ENCODE peak calls at places on chromosomes 11 and 22, in six cellular contexts. One of them, this sample, is unnamed.

GRCh38 chr11:78715639-78716311 is 141.1 kb upstream of the NARS2 start:
- DNase-seq in effector memory CD4-positive, alpha-beta T cell: no peak
- DNase-seq in kidney epithelial cell: peak; percentile 89
- DNase-seq in tibial artery: peak; percentile 73
- DNase-seq in brain microvascular endothelial cell: peak; percentile 63
- DNase-seq in heart left ventricle: no peak
- DNase-seq in this sample: no peak

GRCh38 chr22:41963453-41964105 is 5.7 kb upstream of the SEPTIN3 start:
- DNase-seq in effector memory CD4-positive, alpha-beta T cell: no peak
- DNase-seq in kidney epithelial cell: no peak
- DNase-seq in tibial artery: no peak
- DNase-seq in brain microvascular endothelial cell: no peak
- DNase-seq in heart left ventricle: no peak
- DNase-seq in this sample: no peak

GRCh38 chr22:27883656-27884350 is 35.3 kb downstream of the PITPNB start:
- DNase-seq in effector memory CD4-positive, alpha-beta T cell: no peak
- DNase-seq in kidney epithelial cell: no peak
- DNase-seq in tibial artery: no peak
- DNase-seq in brain microvascular endothelial cell: no peak
- DNase-seq in heart left ventricle: no peak
- DNase-seq in this sample: no peak

GRCh38 chr11:128196235-128196634 is 391.1 kb downstream of the ETS1 start:
- DNase-seq in effector memory CD4-positive, alpha-beta T cell: no peak
- DNase-seq in kidney epithelial cell: no peak
- DNase-seq in tibial artery: no peak
- DNase-seq in brain microvascular endothelial cell: no peak
- DNase-seq in heart left ventricle: no peak
- DNase-seq in this sample: no peak

GRCh38 chr22:40200795-40201194 is 23.1 kb downstream of the TNRC6B start:
- DNase-seq in effector memory CD4-positive, alpha-beta T cell: no peak
- DNase-seq in kidney epithelial cell: no peak
- DNase-seq in tibial artery: no peak
- DNase-seq in brain microvascular endothelial cell: no peak
- DNase-seq in heart left ventricle: no peak
- DNase-seq in this sample: no peak

GRCh38 chr22:42330953-42331525 is 60.6 kb upstream of the TCF20 start:
- DNase-seq in effector memory CD4-positive, alpha-beta T cell: no peak
- DNase-seq in kidney epithelial cell: no peak
- DNase-seq in tibial artery: no peak
- DNase-seq in brain microvascular endothelial cell: no peak
- DNase-seq in heart left ventricle: no peak
- DNase-seq in this sample: no peak

GRCh38 chr11:2716376-2717095 is 16.7 kb upstream of the KCNQ1OT1 start:
- DNase-seq in effector memory CD4-positive, alpha-beta T cell: no peak
- DNase-seq in kidney epithelial cell: no peak
- DNase-seq in tibial artery: no peak
- DNase-seq in brain microvascular endothelial cell: no peak
- DNase-seq in heart left ventricle: no peak
- DNase-seq in this sample: no peak

GRCh38 chr11:112279901-112280267 is 19.2 kb upstream of the PLET1 start:
- DNase-seq in effector memory CD4-positive, alpha-beta T cell: peak; percentile 53
- DNase-seq in kidney epithelial cell: no peak
- DNase-seq in tibial artery: no peak
- DNase-seq in brain microvascular endothelial cell: peak; percentile 26
- DNase-seq in heart left ventricle: peak; percentile 70
- DNase-seq in this sample: peak; percentile 64

GRCh38 chr11:127925430-127925829 is 661.9 kb downstream of the ETS1 start:
- DNase-seq in effector memory CD4-positive, alpha-beta T cell: no peak
- DNase-seq in kidney epithelial cell: peak; percentile 48
- DNase-seq in tibial artery: no peak
- DNase-seq in brain microvascular endothelial cell: peak; percentile 62
- DNase-seq in heart left ventricle: no peak
- DNase-seq in this sample: no peak

GRCh38 chr22:21937821-21938070 is 14.9 kb downstream of the PPM1F start:
- DNase-seq in effector memory CD4-positive, alpha-beta T cell: no peak
- DNase-seq in kidney epithelial cell: no peak
- DNase-seq in tibial artery: no peak
- DNase-seq in brain microvascular endothelial cell: no peak
- DNase-seq in heart left ventricle: no peak
- DNase-seq in this sample: peak; percentile 77
- H3K4me3 ChIP-seq in effector memory CD4-positive, alpha-beta T cell: no peak overlapping the region
- H3K4me3 ChIP-seq in kidney epithelial cell: no peak overlapping the region
- H3K4me3 ChIP-seq in tibial artery: peak overlapping the region; percentile 60
- H3K4me3 ChIP-seq in brain microvascular endothelial cell: peak overlapping the region; percentile 65
- H3K4me3 ChIP-seq in heart left ventricle: no peak overlapping the region
- H3K4me3 ChIP-seq in this sample: peak overlapping the region; percentile 63

DNA sequence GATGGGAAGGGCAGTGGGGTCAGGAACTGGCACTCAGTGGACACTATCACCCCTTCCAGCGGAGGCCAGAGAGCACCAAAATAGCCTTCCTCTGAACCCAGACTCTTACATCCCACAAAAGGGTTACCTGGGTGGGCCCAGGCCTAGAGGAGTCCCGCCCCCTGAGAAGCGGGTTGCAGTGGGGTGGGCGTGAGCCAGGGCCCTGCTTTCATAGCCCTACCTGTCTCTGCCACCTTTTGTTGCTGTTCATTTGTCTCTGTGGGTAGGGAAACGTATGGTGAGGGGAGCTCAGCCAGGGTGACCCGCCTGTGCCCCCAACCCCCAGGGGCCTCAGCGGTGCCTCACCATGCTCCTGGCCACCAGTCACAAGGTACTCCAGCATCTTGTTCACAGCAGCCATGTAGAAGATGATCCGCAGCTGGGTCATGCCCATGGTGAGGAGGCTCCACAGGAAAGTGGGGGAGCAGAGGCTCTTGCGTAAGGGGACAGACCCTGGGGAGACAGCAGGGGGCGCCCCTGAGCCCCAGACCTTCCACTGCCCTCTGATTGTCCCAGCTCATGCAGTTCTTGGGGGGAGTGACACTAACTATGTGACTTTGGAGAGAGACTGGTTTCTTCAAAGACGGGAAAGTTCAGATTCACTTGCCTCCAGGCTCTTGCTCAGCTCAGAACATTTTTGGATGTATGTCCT is 24.0 kb downstream of the SLC43A1 start:
- DNase-seq in effector memory CD4-positive, alpha-beta T cell: no peak
- DNase-seq in kidney epithelial cell: no peak
- DNase-seq in tibial artery: no peak
- DNase-seq in brain microvascular endothelial cell: peak; percentile 6
- DNase-seq in heart left ventricle: no peak
- DNase-seq in this sample: no peak
- H3K36me3 ChIP-seq in effector memory CD4-positive, alpha-beta T cell: peaks cover 12% of the 10 kb centered on the region
- H3K36me3 ChIP-seq in kidney epithelial cell: no peaks in the 10 kb centered on the region
- H3K36me3 ChIP-seq in tibial artery: peaks cover 52% of the 10 kb centered on the region
- H3K36me3 ChIP-seq in brain microvascular endothelial cell: no peaks in the 10 kb centered on the region
- H3K36me3 ChIP-seq in heart left ventricle: peaks cover 28% of the 10 kb centered on the region
- H3K36me3 ChIP-seq in this sample: no peaks in the 10 kb centered on the region

DNA sequence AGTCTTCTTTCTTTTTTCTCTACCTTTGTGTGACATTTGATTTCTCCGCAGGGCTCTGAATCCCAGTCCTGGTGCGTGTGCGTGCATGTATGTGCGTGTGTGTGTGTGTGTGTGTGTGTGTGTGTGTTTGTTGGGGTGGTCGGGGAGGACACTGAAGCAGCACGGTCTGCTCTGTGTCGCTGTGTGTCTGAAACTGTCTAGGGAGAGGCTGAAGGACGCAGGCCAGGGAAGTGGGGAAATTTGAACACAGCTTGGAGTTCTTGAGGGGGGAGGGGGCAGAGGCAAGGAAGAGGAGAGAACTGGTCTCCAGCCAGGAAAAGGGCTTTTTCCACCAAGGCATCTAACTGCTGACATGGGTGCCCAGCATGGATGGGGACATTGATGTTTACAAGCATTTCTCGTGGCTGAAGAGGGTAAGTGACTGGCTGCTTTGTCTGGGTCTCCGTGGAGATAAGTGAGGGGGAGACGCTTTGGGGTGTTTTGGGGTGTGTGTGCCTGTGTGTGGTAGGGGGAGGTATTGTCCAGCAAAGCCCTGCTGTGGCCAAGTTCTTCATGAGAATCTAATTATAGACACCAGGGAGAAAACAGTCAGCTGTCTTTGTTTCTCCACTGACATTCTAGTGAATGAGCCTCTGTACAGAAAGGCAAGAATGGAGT is 63.6 kb downstream of the PPFIBP2 start:
- DNase-seq in effector memory CD4-positive, alpha-beta T cell: no peak
- DNase-seq in kidney epithelial cell: no peak
- DNase-seq in tibial artery: peak; percentile 84
- DNase-seq in brain microvascular endothelial cell: no peak
- DNase-seq in heart left ventricle: peak; percentile 44
- DNase-seq in this sample: peak; percentile 64
- H3K27me3 ChIP-seq in effector memory CD4-positive, alpha-beta T cell: no peaks in the 10 kb centered on the region
- H3K27me3 ChIP-seq in kidney epithelial cell: peaks cover 3% of the 10 kb centered on the region
- H3K27me3 ChIP-seq in tibial artery: no peaks in the 10 kb centered on the region
- H3K27me3 ChIP-seq in brain microvascular endothelial cell: no peaks in the 10 kb centered on the region
- H3K27me3 ChIP-seq in heart left ventricle: no peaks in the 10 kb centered on the region
- H3K27me3 ChIP-seq in this sample: no peaks in the 10 kb centered on the region

GRCh38 chr11:98965358-98965757 is 55.4 kb upstream of the CNTN5 start:
- DNase-seq in effector memory CD4-positive, alpha-beta T cell: no peak
- DNase-seq in kidney epithelial cell: no peak
- DNase-seq in tibial artery: no peak
- DNase-seq in brain microvascular endothelial cell: no peak
- DNase-seq in heart left ventricle: no peak
- DNase-seq in this sample: no peak

GRCh38 chr11:98965775-98966174 is 55.0 kb upstream of the CNTN5 start:
- DNase-seq in effector memory CD4-positive, alpha-beta T cell: no peak
- DNase-seq in kidney epithelial cell: no peak
- DNase-seq in tibial artery: no peak
- DNase-seq in brain microvascular endothelial cell: no peak
- DNase-seq in heart left ventricle: no peak
- DNase-seq in this sample: no peak

GRCh38 chr11:98967005-98967404 is 53.7 kb upstream of the CNTN5 start:
- DNase-seq in effector memory CD4-positive, alpha-beta T cell: no peak
- DNase-seq in kidney epithelial cell: no peak
- DNase-seq in tibial artery: no peak
- DNase-seq in brain microvascular endothelial cell: no peak
- DNase-seq in heart left ventricle: no peak
- DNase-seq in this sample: no peak

DNA sequence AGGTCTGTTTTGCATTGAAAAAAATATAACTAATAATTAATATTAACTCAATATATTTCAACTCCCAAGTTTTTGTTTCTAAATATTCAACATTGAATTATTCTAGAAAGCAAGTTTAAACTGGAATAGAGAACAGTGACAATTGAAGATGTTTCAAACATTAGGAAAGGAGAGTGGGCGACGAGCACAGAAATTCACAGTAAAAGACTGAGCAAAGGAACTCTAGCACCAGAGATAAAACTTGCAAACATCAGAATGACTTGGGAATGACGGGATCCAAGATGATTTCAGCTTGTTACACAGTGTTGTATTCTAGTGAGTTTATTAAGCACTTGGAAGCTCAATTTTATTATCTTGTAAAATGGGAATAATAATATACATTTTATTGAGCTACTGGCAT is 56.6 kb upstream of the CNTN5 start:
- DNase-seq in effector memory CD4-positive, alpha-beta T cell: no peak
- DNase-seq in kidney epithelial cell: no peak
- DNase-seq in tibial artery: no peak
- DNase-seq in brain microvascular endothelial cell: no peak
- DNase-seq in heart left ventricle: no peak
- DNase-seq in this sample: no peak
- H3K4me3 ChIP-seq in effector memory CD4-positive, alpha-beta T cell: no peak overlapping the region
- H3K4me3 ChIP-seq in kidney epithelial cell: no peak overlapping the region
- H3K4me3 ChIP-seq in tibial artery: no peak overlapping the region
- H3K4me3 ChIP-seq in brain microvascular endothelial cell: no peak overlapping the region
- H3K4me3 ChIP-seq in heart left ventricle: no peak overlapping the region
- H3K4me3 ChIP-seq in this sample: no peak overlapping the region

GRCh38 chr11:86737223-86737622 is 63.1 kb upstream of the PRSS23 start:
- DNase-seq in effector memory CD4-positive, alpha-beta T cell: no peak
- DNase-seq in kidney epithelial cell: no peak
- DNase-seq in tibial artery: no peak
- DNase-seq in brain microvascular endothelial cell: no peak
- DNase-seq in heart left ventricle: no peak
- DNase-seq in this sample: no peak
- H3K36me3 ChIP-seq in effector memory CD4-positive, alpha-beta T cell: no peaks in the 10 kb centered on the region
- H3K36me3 ChIP-seq in kidney epithelial cell: no peaks in the 10 kb centered on the region
- H3K36me3 ChIP-seq in tibial artery: no peaks in the 10 kb centered on the region
- H3K36me3 ChIP-seq in brain microvascular endothelial cell: no peaks in the 10 kb centered on the region
- H3K36me3 ChIP-seq in heart left ventricle: no peaks in the 10 kb centered on the region
- H3K36me3 ChIP-seq in this sample: no peaks in the 10 kb centered on the region

DNA sequence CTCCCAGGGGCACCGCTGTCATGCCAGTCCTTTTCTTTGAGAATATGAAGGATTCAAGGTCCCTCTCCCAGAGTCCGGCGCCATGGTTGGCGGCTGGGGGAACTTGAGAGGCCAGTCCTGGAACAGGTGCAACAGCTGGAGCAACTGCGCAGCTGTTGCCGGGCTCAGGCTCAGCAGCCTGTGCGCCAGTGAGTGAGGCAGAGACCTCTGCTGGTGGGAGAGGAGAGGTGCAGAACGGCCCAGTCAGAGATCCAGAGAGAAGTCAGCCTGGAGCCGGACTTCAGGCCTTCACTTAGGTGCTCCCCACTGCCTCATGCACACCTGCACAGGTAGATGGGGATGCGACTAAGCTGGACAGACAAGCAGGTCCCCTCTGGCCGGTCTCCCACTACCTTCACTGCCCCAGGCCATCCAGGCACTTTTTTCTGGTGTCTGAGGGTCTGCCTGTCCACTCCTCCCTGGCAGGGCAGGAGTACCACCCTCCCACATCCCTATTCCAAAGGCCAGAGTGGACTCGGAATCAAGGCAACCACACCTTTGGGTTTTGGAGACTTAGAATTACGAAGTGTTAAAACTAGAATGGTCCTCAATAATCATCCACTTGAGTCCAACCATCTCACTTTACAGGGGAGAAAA is 4.6 kb downstream of the CHRDL2 start:
- DNase-seq in effector memory CD4-positive, alpha-beta T cell: no peak
- DNase-seq in kidney epithelial cell: no peak
- DNase-seq in tibial artery: peak; percentile 85
- DNase-seq in brain microvascular endothelial cell: peak; percentile 59
- DNase-seq in heart left ventricle: peak; percentile 71
- DNase-seq in this sample: peak; percentile 82
- H3K27me3 ChIP-seq in effector memory CD4-positive, alpha-beta T cell: peaks cover 5% of the 10 kb centered on the region
- H3K27me3 ChIP-seq in kidney epithelial cell: peaks cover 53% of the 10 kb centered on the region
- H3K27me3 ChIP-seq in tibial artery: no peaks in the 10 kb centered on the region
- H3K27me3 ChIP-seq in brain microvascular endothelial cell: peaks cover 28% of the 10 kb centered on the region
- H3K27me3 ChIP-seq in heart left ventricle: peaks cover 11% of the 10 kb centered on the region
- H3K27me3 ChIP-seq in this sample: no peaks in the 10 kb centered on the region